ENCODE peak calls at places on chromosomes 2 and 18, in eight cellular contexts. O is occipital lobe; G is cardiac fibroblast; T is NCI-H1105; H is NCI-H1694 treated with DMSO at 0.1 percent for 48 hours; E is NCI-H345; V is NCI-H774; N is CD4-positive, alpha-beta T cell. A is an unnamed sample.

GRCh38 chr2:124027182-124027581 is 2.1 kb downstream of the CNTNAP5 start:
- DNase-seq in G (peak), V (peak), O (peak), E (peak), T (peak), H (peak), N (no peak), A (peak)

GRCh38 chr2:168392031-168392430 is 64.0 kb upstream of the CERS6 start:
- DNase-seq in H (no peak), G (no peak), N (no peak), V (no peak), O (no peak), T (no peak), E (peak), A (no peak)

GRCh38 chr18:72623444-72623843 is 79.3 kb upstream of the CBLN2 start:
- DNase-seq in E (no peak), V (no peak), H (no peak), T (no peak), O (no peak), G (no peak), N (no peak), A (no peak)

GRCh38 chr2:219475697-219476604 is 22.7 kb upstream of the GMPPA start:
- DNase-seq in V (peak), E (peak), H (peak), G (peak), T (peak), N (peak), O (peak), A (peak)

GRCh38 chr2:89833116-89833779 is 1141.8 kb downstream of the RPIA start:
- DNase-seq in E (no peak), T (no peak), N (no peak), G (no peak), O (no peak), V (no peak), H (no peak), A (peak)

GRCh38 chr18:58391932-58392331 is 237.0 kb downstream of the ALPK2 start:
- DNase-seq in E (no peak), N (no peak), H (no peak), G (no peak), T (no peak), V (no peak), O (no peak), A (no peak)

GRCh38 chr2:238817382-238817781 is 30.5 kb upstream of the TWIST2 start:
- DNase-seq in T (no peak), E (no peak), V (no peak), O (no peak), G (no peak), H (no peak), N (no peak), A (no peak)

GRCh38 chr2:180334514-180334913 is 327.4 kb upstream of the CWC22 start:
- DNase-seq in H (no peak), V (no peak), T (no peak), N (no peak), E (no peak), O (no peak), G (no peak), A (no peak)

GRCh38 chr2:55148269-55148668 is 83.8 kb downstream of the CLHC1 start:
- DNase-seq in N (no peak), O (no peak), V (peak), G (peak), T (no peak), E (no peak), H (no peak), A (no peak)

GRCh38 chr2:158936978-158937377 is 31.5 kb upstream of the TANC1 start:
- DNase-seq in T (no peak), G (peak), V (no peak), E (no peak), N (no peak), H (no peak), O (no peak), A (no peak)

GRCh38 chr2:172739651-172740050 is 4.0 kb downstream of the RAPGEF4 start:
- DNase-seq in G (no peak), V (no peak), O (no peak), T (no peak), H (no peak), E (no peak), N (no peak), A (no peak)

GRCh38 chr2:10471956-10472355 is 23.8 kb upstream of the ODC1 start:
- DNase-seq in G (no peak), E (no peak), T (no peak), H (no peak), V (no peak), O (no peak), N (no peak), A (no peak)

GRCh38 chr18:8559612-8560011 is 49.6 kb upstream of the RAB12 start:
- DNase-seq in H (no peak), N (no peak), G (no peak), V (no peak), T (no peak), O (no peak), E (peak), A (no peak)

GRCh38 chr18:73461780-73462059 is 593.9 kb upstream of the NETO1 start:
- DNase-seq in H (no peak), E (no peak), G (peak), O (no peak), N (no peak), V (no peak), T (no peak), A (no peak)

GRCh38 chr18:12694032-12694431 is 8.5 kb downstream of the CEP76 start:
- DNase-seq in E (no peak), N (no peak), V (no peak), G (no peak), H (no peak), O (no peak), T (no peak), A (peak)

GRCh38 chr2:9991829-9992273 is 40.4 kb downstream of the GRHL1 start:
- DNase-seq in H (no peak), N (no peak), E (no peak), G (peak), T (no peak), O (no peak), V (no peak), A (no peak)

GRCh38 chr2:226185613-226186211 is 613.9 kb downstream of the IRS1 start:
- DNase-seq in O (no peak), E (no peak), G (peak), T (no peak), H (peak), N (no peak), V (no peak), A (no peak)

GRCh38 chr2:9644603-9645002 is 13.8 kb upstream of the YWHAQ start:
- DNase-seq in H (no peak), G (no peak), V (peak), N (no peak), E (peak), T (no peak), O (no peak), A (no peak)